ENCODE peak calls at places on chromosomes 12 and 14, in ten cellular contexts. T is lung; J is sigmoid colon; A is activated T-helper 9 cell treated with anti-CD3 and anti-CD28 coated beads, Interleukin-2, amount 50 U/mL, for 16 hours; Q is activated CD4-positive, CD25-positive, alpha-beta regulatory T cell; R is upper lobe of right lung; G is fibroblast of the aortic adventitia; H is epithelial cell of esophagus; P is amniotic stem cell; E is NCI-H510A treated with DMSO at 0.1 percent for 48 hours. B is an unnamed sample.

GRCh38 chr14:75254381-75254821 is 24.2 kb upstream of the FOS start:
- DNase-seq in T (no peak), J (no peak), A (no peak), Q (no peak), R (peak), G (no peak), H (peak), P (no peak), E (no peak), B (no peak)

GRCh38 chr12:53207042-53207441 is at the start of gene ITGB7:
- DNase-seq in T (no peak), J (no peak), A (peak), Q (peak), R (no peak), G (no peak), H (peak), P (no peak), E (no peak), B (no peak)

GRCh38 chr12:109777544-109777943 is 55.7 kb downstream of the TRPV4 start:
- DNase-seq in T (no peak), J (no peak), A (no peak), Q (no peak), R (no peak), G (peak), H (peak), P (no peak), E (peak), B (no peak)

GRCh38 chr12:104226672-104227071 is 11.1 kb downstream of the TXNRD1 start:
- DNase-seq in T (no peak), J (no peak), A (no peak), Q (no peak), R (no peak), G (peak), H (no peak), P (no peak), E (no peak), B (no peak)

GRCh38 chr12:92971869-92972524 is 42.9 kb upstream of the EEA1 start:
- DNase-seq in T (no peak), J (no peak), A (no peak), Q (no peak), R (no peak), G (peak), H (peak), P (peak), E (no peak), B (no peak)

GRCh38 chr12:122094735-122095561 is 16.4 kb downstream of the MLXIP start:
- DNase-seq in T (no peak), J (peak), A (no peak), Q (no peak), R (no peak), G (peak), H (no peak), P (no peak), E (no peak), B (no peak)

GRCh38 chr12:93789767-93790166 is 112.6 kb downstream of the CRADD start:
- DNase-seq in T (no peak), J (no peak), A (no peak), Q (no peak), R (no peak), G (no peak), H (no peak), P (no peak), E (no peak), B (no peak)

GRCh38 chr12:68580911-68581310 is 29.8 kb upstream of the RAP1B start:
- DNase-seq in T (no peak), J (no peak), A (no peak), Q (no peak), R (no peak), G (no peak), H (no peak), P (no peak), E (no peak), B (no peak)

GRCh38 chr14:75793806-75794205 is 132.8 kb downstream of the TTLL5 start:
- DNase-seq in T (no peak), J (no peak), A (no peak), Q (no peak), R (no peak), G (peak), H (no peak), P (no peak), E (no peak), B (no peak)

GRCh38 chr12:31491819-31492598 is 98.9 kb downstream of the DENND5B start:
- DNase-seq in T (no peak), J (no peak), A (no peak), Q (no peak), R (no peak), G (peak), H (peak), P (peak), E (no peak), B (no peak)

GRCh38 chr14:54487771-54488170 is 1.0 kb downstream of the GMFB start:
- DNase-seq in T (no peak), J (no peak), A (no peak), Q (no peak), R (no peak), G (peak), H (peak), P (no peak), E (peak), B (no peak)

GRCh38 chr12:10395390-10395998 is 5.7 kb upstream of the KLRK1 start:
- DNase-seq in T (no peak), J (peak), A (no peak), Q (no peak), R (no peak), G (peak), H (peak), P (peak), E (peak), B (no peak)

B was measured in cortex of kidney.